ENCODE peak calls at places on chromosomes 6 and 20, in four cellular contexts. M, R, I and G are unnamed samples.

GRCh38 chr20:20293986-20294385 is 73.9 kb upstream of the INSM1 start:
- DNase-seq in I (no peak), M (no peak), R (no peak), G (no peak)

GRCh38 chr20:47607208-47607613 is 105.5 kb downstream of the NCOA3 start:
- DNase-seq in M (no peak), I (no peak), R (no peak), G (no peak)

GRCh38 chr6:154352898-154353585 is 3.6 kb downstream of the IPCEF1 start:
- DNase-seq in R (no peak), I (peak), M (no peak), G (no peak)

GRCh38 chr6:160737934-160738333 is 35.9 kb downstream of the PLG start:
- DNase-seq in I (no peak), M (no peak), R (no peak), G (no peak)

GRCh38 chr20:5470458-5470857 is 153.7 kb upstream of the PROKR2 start:
- DNase-seq in I (no peak), R (no peak), M (no peak), G (no peak)

GRCh38 chr6:32794510-32794909 is 22.3 kb downstream of the HLA-DOB start:
- DNase-seq in M (no peak), I (no peak), R (no peak), G (no peak)

GRCh38 chr6:113710110-113710509 is 147.0 kb upstream of the MARCKS start:
- DNase-seq in R (no peak), M (no peak), I (no peak), G (no peak)

GRCh38 chr20:60680554-60680953 is 571.5 kb upstream of the CDH4 start:
- DNase-seq in M (no peak), I (no peak), R (no peak), G (no peak)

GRCh38 chr6:30611150-30611855 is 5.7 kb downstream of the PPP1R10 start:
- DNase-seq in R (no peak), M (no peak), I (no peak), G (no peak)

GRCh38 chr6:114342086-114342825 is 567 bp downstream of the HS3ST5 start:
- DNase-seq in R (peak), M (no peak), I (no peak), G (no peak)

GRCh38 chr6:40710626-40711354 is 123.6 kb upstream of the LRFN2 start:
- DNase-seq in M (no peak), I (peak), R (no peak), G (no peak)

GRCh38 chr6:93787841-93788240 is 368.5 kb upstream of the EPHA7 start:
- DNase-seq in R (no peak), I (no peak), M (no peak), G (no peak)

GRCh38 chr20:37179671-37180524 is 550 bp upstream of the MROH8 start:
- DNase-seq in I (no peak), M (peak), R (no peak), G (no peak)

GRCh38 chr6:143123081-143123480 is 62.4 kb downstream of the AIG1 start:
- DNase-seq in I (no peak), R (no peak), M (no peak), G (no peak)

GRCh38 chr6:148349466-148349865 is 6.8 kb downstream of the SASH1 start:
- DNase-seq in I (no peak), M (no peak), R (no peak), G (no peak)

GRCh38 chr6:158627168-158627939 is 17.2 kb downstream of the DYNLT1 start:
- DNase-seq in M (no peak), I (no peak), R (no peak), G (no peak)

GRCh38 chr6:156780117-156780641 is 3.0 kb downstream of the ARID1B start:
- DNase-seq in R (peak), I (peak), M (peak), G (peak)

GRCh38 chr6:148704539-148704938 is 42.3 kb upstream of the UST start:
- DNase-seq in M (no peak), R (no peak), I (no peak), G (no peak)

GRCh38 chr20:20198011-20198410 is 145.7 kb downstream of the CFAP61 start:
- DNase-seq in R (no peak), I (no peak), M (no peak), G (no peak)

GRCh38 chr6:215335-216034 is 76.8 kb upstream of the DUSP22 start:
- DNase-seq in M (no peak), R (no peak), I (peak), G (no peak)

GRCh38 chr6:87660226-87660886 is 41.7 kb downstream of the AKIRIN2 start:
- DNase-seq in M (no peak), I (no peak), R (no peak), G (no peak)

GRCh38 chr6:125511809-125512341 is 210.1 kb upstream of the HDDC2 start:
- DNase-seq in M (peak), I (no peak), R (no peak), G (peak)

GRCh38 chr6:37006793-37007339 is 1.4 kb downstream of the FGD2 start:
- DNase-seq in R (no peak), M (no peak), I (no peak), G (no peak)

GRCh38 chr6:89375427-89375868 is 22.9 kb upstream of the UBE2J1 start:
- DNase-seq in M (peak), I (no peak), R (peak), G (peak)

GRCh38 chr6:150684715-150685459 is 85.2 kb downstream of the PLEKHG1 start:
- DNase-seq in I (no peak), M (no peak), R (no peak), G (no peak)

GRCh38 chr6:111918825-111919224 is 45.6 kb upstream of the FYN start:
- DNase-seq in I (no peak), R (no peak), M (no peak), G (no peak)

GRCh38 chr6:53862517-53863457 is 68.0 kb downstream of the LRRC1 start:
- DNase-seq in M (no peak), R (no peak), I (no peak), G (no peak)

GRCh38 chr6:144929262-144929661 is 644.1 kb downstream of the UTRN start:
- DNase-seq in I (no peak), M (no peak), R (no peak), G (no peak)

GRCh38 chr6:53464942-53465460 is 79.9 kb downstream of the GCLC start:
- DNase-seq in R (no peak), M (no peak), I (no peak), G (no peak)

GRCh38 chr20:51450984-51451383 is 91.5 kb downstream of the NFATC2 start:
- DNase-seq in R (no peak), I (no peak), M (no peak), G (no peak)

GRCh38 chr20:4272225-4272624 is 256.9 kb upstream of the RNF24 start:
- DNase-seq in I (no peak), M (no peak), R (no peak), G (no peak)

GRCh38 chr6:429515-430121 is 38.1 kb downstream of the IRF4 start:
- DNase-seq in M (no peak), I (no peak), R (no peak), G (no peak)

GRCh38 chr6:42532038-42532669 is 31.7 kb upstream of the UBR2 start:
- DNase-seq in M (peak), I (no peak), R (peak), G (peak)
- TF ChIP-seq PBX3 in M (no peak), I (no peak), R (no peak), G (no peak)

DNA sequence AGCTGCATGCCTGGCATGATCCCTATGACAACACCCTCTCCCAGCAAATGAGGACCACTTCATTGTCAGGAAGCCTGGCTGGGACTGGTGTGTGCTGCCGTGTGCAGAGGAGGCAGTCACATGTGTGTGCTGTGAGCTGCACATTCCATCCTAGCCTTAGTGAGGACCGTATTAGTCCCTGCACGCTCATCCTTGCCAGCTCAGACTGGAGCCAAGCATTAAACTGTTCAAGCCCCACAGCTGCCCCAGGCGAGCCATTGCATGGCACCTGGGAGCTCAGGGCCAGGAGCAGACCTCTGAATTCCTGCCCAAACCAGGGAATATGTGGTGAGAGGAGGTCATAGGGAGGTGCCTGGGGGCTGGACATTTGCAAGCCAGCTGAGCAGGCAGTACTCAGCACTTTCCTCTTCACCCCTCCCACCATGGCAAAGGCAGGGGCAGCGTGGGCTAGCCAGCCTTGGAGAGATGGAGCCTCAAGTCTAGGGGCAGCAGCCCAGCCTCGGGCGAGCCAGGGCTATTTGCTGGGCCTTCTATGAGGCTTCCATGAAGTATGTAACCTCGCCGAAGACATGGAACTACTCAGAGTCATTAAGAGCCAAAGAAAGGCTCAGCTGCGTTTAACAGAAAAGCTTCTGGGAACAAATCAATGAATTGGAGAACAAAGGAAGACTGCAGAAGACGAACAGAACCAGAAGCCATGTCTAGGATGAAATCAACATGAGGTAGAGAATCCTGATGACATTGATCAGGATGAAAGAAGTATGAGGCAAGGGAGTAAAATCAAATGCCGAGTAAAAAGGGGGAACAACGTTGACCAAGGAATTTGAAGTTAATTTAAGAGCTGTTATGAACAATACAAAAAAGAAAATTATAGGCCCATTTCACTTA is 8.6 kb upstream of the CCN5 start:
- DNase-seq in R (no peak), I (no peak), M (no peak), G (no peak)
- TF ChIP-seq USF2 in R (no peak), I (no peak), M (no peak), G (no peak)

GRCh38 chr6:139433647-139434419 is 59.4 kb upstream of the CITED2 start:
- DNase-seq in R (no peak), M (peak), I (no peak), G (no peak)
- TF ChIP-seq PBX3 in R (no peak), M (no peak), I (no peak), G (no peak)

GRCh38 chr6:44053760-44054556 is 73.3 kb downstream of the MRPL14 start:
- DNase-seq in I (no peak), R (no peak), M (no peak), G (no peak)
- TF ChIP-seq USF2 in I (no peak), R (no peak), M (no peak), G (no peak)

GRCh38 chr6:82818727-82819126 is 246.9 kb downstream of the UBE3D start:
- DNase-seq in I (no peak), M (no peak), R (no peak), G (no peak)
- TF ChIP-seq PBX3 in I (no peak), M (no peak), R (peak), G (no peak)

GRCh38 chr6:108027054-108027453 is 47.5 kb downstream of the OSTM1 start:
- DNase-seq in M (no peak), R (no peak), I (no peak), G (no peak)

GRCh38 chr6:108024427-108025073 is 50.0 kb downstream of the OSTM1 start:
- DNase-seq in I (no peak), R (no peak), M (no peak), G (no peak)

GRCh38 chr6:108029226-108029921 is 45.2 kb downstream of the OSTM1 start:
- DNase-seq in I (no peak), M (no peak), R (peak), G (no peak)

GRCh38 chr6:108030223-108030622 is 44.3 kb downstream of the OSTM1 start:
- DNase-seq in M (peak), R (no peak), I (no peak), G (no peak)

GRCh38 chr6:108027594-108027993 is 46.9 kb downstream of the OSTM1 start:
- DNase-seq in R (no peak), M (no peak), I (no peak), G (no peak)
- TF ChIP-seq USF2 in R (no peak), M (no peak), I (no peak), G (no peak)

GRCh38 chr6:120990866-120991265 is 343.4 kb downstream of the TBC1D32 start:
- DNase-seq in M (no peak), R (no peak), I (no peak), G (no peak)
- TF ChIP-seq PBX3 in M (no peak), R (no peak), I (no peak), G (no peak)